ENCODE peak calls at places on chromosomes 6 and 20, in four cellular contexts. K, D, O and M are unnamed samples.

GRCh38 chr6:136782021-136782770 is 10.1 kb downstream of the MAP3K5 start:
- DNase-seq in O (no peak), D (no peak), K (no peak), M (no peak)

GRCh38 chr20:52047811-52048302 is 143.7 kb downstream of the ZFP64 start:
- DNase-seq in D (no peak), O (no peak), K (no peak), M (no peak)

GRCh38 chr20:33732166-33732970 is 572 bp downstream of the ZNF341 start:
- DNase-seq in K (peak; percentile 57), D (peak; percentile 82), O (peak; percentile 92), M (peak; percentile 96)

GRCh38 chr6:12136905-12137304 is 124.8 kb downstream of the HIVEP1 start:
- DNase-seq in O (no peak), K (no peak), D (no peak), M (no peak)

GRCh38 chr6:113742342-113742741 is 114.8 kb upstream of the MARCKS start:
- DNase-seq in K (no peak), D (no peak), O (no peak), M (no peak)

GRCh38 chr20:8722277-8722928 is 346.5 kb upstream of the PLCB4 start:
- DNase-seq in O (peak; percentile 60), K (peak; percentile 59), D (peak; percentile 83), M (no peak)

GRCh38 chr6:28207244-28208179 is 17.6 kb upstream of the ZSCAN9 start:
- DNase-seq in D (no peak), O (no peak), K (no peak), M (no peak)

GRCh38 chr20:32482251-32483220 is 102.6 kb downstream of the NOL4L start:
- DNase-seq in K (no peak), O (no peak), D (no peak), M (peak; percentile 66)

GRCh38 chr20:37845261-37845681 is 57.7 kb upstream of the VSTM2L start:
- DNase-seq in D (no peak), K (no peak), O (peak; percentile 47), M (peak; percentile 78)

GRCh38 chr20:45358282-45359068 is 4.5 kb upstream of the SYS1 start:
- DNase-seq in O (peak; percentile 55), K (no peak), D (peak; percentile 64), M (peak; percentile 72)

GRCh38 chr6:73929421-73929820 is 233.4 kb downstream of the CD109 start:
- DNase-seq in K (peak; percentile 32), D (no peak), O (no peak), M (no peak)

GRCh38 chr20:41149679-41150131 is 12.4 kb downstream of the PLCG1 start:
- DNase-seq in O (peak; percentile 80), D (peak; percentile 51), K (peak; percentile 24), M (no peak)

GRCh38 chr6:454148-454991 is 62.8 kb downstream of the IRF4 start:
- DNase-seq in K (no peak), D (no peak), O (no peak), M (no peak)

GRCh38 chr6:43973351-43973750 is 153.9 kb downstream of the MRPL14 start:
- DNase-seq in D (no peak), O (no peak), K (no peak), M (peak; percentile 58)

GRCh38 chr20:62651285-62652021 is 9.2 kb downstream of the SLCO4A1 start:
- DNase-seq in O (peak; percentile 64), K (no peak), D (no peak), M (no peak)

GRCh38 chr6:76876922-76877553 is 586.3 kb downstream of the HTR1B start:
- DNase-seq in O (peak; percentile 4), K (no peak), D (peak; percentile 65), M (peak; percentile 9)

GRCh38 chr6:43301081-43301870 is 3.2 kb downstream of the SLC22A7 start:
- DNase-seq in K (no peak), D (no peak), O (no peak), M (no peak)

GRCh38 chr20:45036044-45036755 is 64.7 kb downstream of the KCNS1 start:
- DNase-seq in O (peak; percentile 61), K (peak; percentile 74), D (peak; percentile 23), M (no peak)

GRCh38 chr20:43725666-43726065 is 1.1 kb downstream of the GTSF1L start:
- DNase-seq in K (no peak), O (no peak), D (no peak), M (no peak)

GRCh38 chr6:139855741-139856206 is 481.3 kb upstream of the CITED2 start:
- DNase-seq in O (no peak), K (no peak), D (no peak), M (peak; percentile 44)

GRCh38 chr6:110180228-110181008 is at the start of gene CDC40:
- DNase-seq in K (no peak), D (peak; percentile 78), O (peak; percentile 75), M (no peak)

GRCh38 chr20:45038747-45039469 is 62.0 kb downstream of the KCNS1 start:
- DNase-seq in K (no peak), D (no peak), O (no peak), M (no peak)

GRCh38 chr6:77657365-77657764 is 4.5 kb downstream of the MEI4 start:
- DNase-seq in D (no peak), K (no peak), O (no peak), M (no peak)

GRCh38 chr20:49074521-49074920 is 28.4 kb downstream of the CSE1L start:
- DNase-seq in K (no peak), O (no peak), D (no peak), M (no peak)

GRCh38 chr20:3406481-3407425 is 716 bp downstream of the DNAAF9 start:
- DNase-seq in K (no peak), D (peak; percentile 16), O (peak; percentile 38), M (peak; percentile 28)

GRCh38 chr6:109449789-109450673 is 5.5 kb downstream of the MICAL1 start:
- DNase-seq in K (no peak), O (no peak), D (no peak), M (no peak)

GRCh38 chr6:138499303-138499991 is at the start of gene NHSL1:
- DNase-seq in O (no peak), K (no peak), D (peak; percentile 84), M (peak; percentile 48)

GRCh38 chr20:61297981-61298380 is 45.9 kb downstream of the CDH4 start:
- DNase-seq in O (peak; percentile 10), K (no peak), D (no peak), M (no peak)

GRCh38 chr6:46221221-46221793 is 50.5 kb upstream of the ENPP5 start:
- DNase-seq in D (peak; percentile 26), O (peak; percentile 38), K (peak; percentile 18), M (peak; percentile 63)

GRCh38 chr6:156420172-156420993 is 356.8 kb upstream of the ARID1B start:
- DNase-seq in O (no peak), K (no peak), D (no peak), M (no peak)

GRCh38 chr6:159904497-159904911 is 13.7 kb downstream of the MAS1 start:
- DNase-seq in O (no peak), D (no peak), K (no peak), M (no peak)

GRCh38 chr6:25132934-25133333 is 146.2 kb upstream of the CARMIL1 start:
- DNase-seq in D (no peak), K (no peak), O (no peak), M (no peak)

GRCh38 chr20:11048739-11049138 is 374.9 kb upstream of the JAG1 start:
- DNase-seq in K (no peak), O (no peak), D (no peak), M (no peak)

GRCh38 chr20:56952258-56952929 is 314.0 kb downstream of the BMP7 start:
- DNase-seq in K (no peak), O (no peak), D (no peak), M (no peak)
- TF ChIP-seq JUND in K (no peak), O (no peak), D (no peak), M (no peak)

GRCh38 chr6:143098054-143098673 is 37.5 kb downstream of the AIG1 start:
- DNase-seq in K (no peak), O (peak; percentile 15), D (no peak), M (no peak)
- TF ChIP-seq JUND in K (no peak), O (no peak), D (no peak), M (no peak)

GRCh38 chr6:35736293-35736894 is 438 bp upstream of the ARMC12 start:
- DNase-seq in D (peak; percentile 60), O (peak; percentile 85), K (no peak), M (peak; percentile 76)
- TF ChIP-seq JUND in D (no peak), O (no peak), K (no peak), M (no peak)

GRCh38 chr6:127516676-127517273 is 2.4 kb downstream of the MTCL3 start:
- DNase-seq in K (peak; percentile 39), D (peak; percentile 23), O (peak; percentile 25), M (peak; percentile 30)
- TF ChIP-seq JUND in K (no peak), D (no peak), O (no peak), M (no peak)

DNA sequence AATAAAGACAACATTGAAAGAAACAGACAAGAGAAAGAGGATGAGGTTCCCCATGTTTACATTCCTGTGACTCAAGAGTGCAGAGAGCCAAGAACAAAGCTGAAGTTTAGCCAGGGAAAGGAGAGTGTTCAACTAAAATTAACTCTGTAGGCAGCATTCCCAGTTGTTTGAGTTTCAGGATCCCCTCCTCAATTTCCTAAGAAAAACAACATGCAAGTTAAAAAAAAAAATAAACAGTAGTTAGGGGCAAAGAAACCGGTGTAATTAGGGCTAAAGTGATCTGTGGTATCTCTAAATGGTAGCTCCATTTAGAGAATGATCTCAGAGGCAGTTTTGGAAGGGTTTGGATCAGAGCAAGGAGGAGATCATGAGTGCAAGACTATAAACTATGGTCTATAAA is 30.9 kb upstream of the RAB23 start:
- DNase-seq in K (no peak), D (no peak), O (no peak), M (no peak)
- TF ChIP-seq JUND in K (no peak), D (no peak), O (no peak), M (no peak)

GRCh38 chr6:123901441-123901840 is 97.8 kb downstream of the NKAIN2 start:
- DNase-seq in D (no peak), K (no peak), O (no peak), M (no peak)
- TF ChIP-seq JUND in D (no peak), K (no peak), O (no peak), M (no peak)

GRCh38 chr20:23115823-23116222 is 29.7 kb upstream of the CD93 start:
- DNase-seq in O (no peak), D (no peak), K (no peak), M (no peak)

GRCh38 chr20:23114448-23114847 is 28.3 kb upstream of the CD93 start:
- DNase-seq in O (no peak), D (no peak), K (no peak), M (no peak)

GRCh38 chr20:23118144-23118543 is 32.0 kb upstream of the CD93 start:
- DNase-seq in K (no peak), D (no peak), O (no peak), M (no peak)

GRCh38 chr20:23117738-23118137 is 31.6 kb upstream of the CD93 start:
- DNase-seq in D (no peak), O (no peak), K (no peak), M (no peak)

DNA sequence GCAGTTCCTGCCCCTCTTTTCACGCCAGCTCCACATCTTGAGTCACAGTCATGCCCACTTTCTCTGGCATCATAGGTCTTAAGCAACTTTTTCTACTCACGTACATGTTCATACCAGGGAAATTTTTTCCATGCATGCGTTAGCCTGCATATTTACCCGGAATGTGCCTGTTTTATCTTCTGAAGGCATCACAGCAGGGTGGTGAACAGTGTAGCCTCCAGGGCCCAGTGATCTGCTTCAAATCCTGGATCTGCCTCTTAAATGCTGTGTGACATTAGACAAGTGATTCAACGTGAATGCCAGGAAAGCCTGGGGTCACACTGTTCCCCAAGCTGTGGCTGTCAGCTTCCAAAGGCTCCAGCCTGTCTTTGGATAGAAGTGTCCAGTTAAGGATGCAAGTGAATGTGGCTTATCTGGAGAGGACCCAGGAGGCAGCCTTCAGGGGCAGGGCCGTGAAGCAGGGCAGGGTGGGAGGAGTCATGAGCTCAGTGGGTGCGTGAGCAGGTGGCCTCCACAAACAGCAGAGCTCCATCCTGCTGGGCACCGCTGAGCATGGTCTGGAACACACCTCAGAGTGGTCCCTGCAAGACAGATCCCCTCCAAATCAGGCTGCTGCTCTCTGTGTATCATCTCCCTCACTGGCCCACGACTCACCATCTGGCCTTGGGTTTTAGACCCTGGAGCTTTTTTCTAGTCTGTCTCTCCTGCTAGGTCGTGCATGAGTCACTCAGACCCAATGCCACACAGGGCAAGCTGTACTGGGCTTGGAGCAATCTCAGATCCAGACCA is 30.4 kb upstream of the CD93 start:
- DNase-seq in O (no peak), D (peak; percentile 25), K (no peak), M (no peak)
- TF ChIP-seq JUND in O (no peak), D (peak; percentile 18), K (no peak), M (no peak)